ENCODE peak calls at places on chromosomes 16 and 17, in ten cellular contexts. One of them, this sample, is unnamed.

GRCh38 chr17:520447-521167 is 168.0 kb upstream of the RPH3AL start:
- DNase-seq in T-helper 17 cell: no peak
- DNase-seq in upper lobe of right lung: no peak
- DNase-seq in SW 1271: no peak
- DNase-seq in AG09309: no peak
- DNase-seq in HEK293T: no peak
- DNase-seq in stimulated activated CD8-positive, alpha-beta memory T cell treated with anti-CD3 and anti-CD28 coated beads, Interleukin-7, amount 100 ng/mL, for 1 hour: no peak
- DNase-seq in CD4-positive, CD25-positive, alpha-beta regulatory T cell: no peak
- DNase-seq in left kidney: peak
- DNase-seq in kidney epithelial cell: peak
- DNase-seq in this sample: no peak

GRCh38 chr17:15108992-15109391 is 156.1 kb downstream of the PMP22 start:
- DNase-seq in T-helper 17 cell: no peak
- DNase-seq in upper lobe of right lung: no peak
- DNase-seq in SW 1271: no peak
- DNase-seq in AG09309: no peak
- DNase-seq in HEK293T: no peak
- DNase-seq in stimulated activated CD8-positive, alpha-beta memory T cell treated with anti-CD3 and anti-CD28 coated beads, Interleukin-7, amount 100 ng/mL, for 1 hour: no peak
- DNase-seq in CD4-positive, CD25-positive, alpha-beta regulatory T cell: no peak
- DNase-seq in left kidney: no peak
- DNase-seq in kidney epithelial cell: no peak
- DNase-seq in this sample: no peak

GRCh38 chr17:50957600-50958575 is 91.7 kb upstream of the TOB1 start:
- DNase-seq in T-helper 17 cell: no peak
- DNase-seq in upper lobe of right lung: no peak
- DNase-seq in SW 1271: no peak
- DNase-seq in AG09309: no peak
- DNase-seq in HEK293T: no peak
- DNase-seq in stimulated activated CD8-positive, alpha-beta memory T cell treated with anti-CD3 and anti-CD28 coated beads, Interleukin-7, amount 100 ng/mL, for 1 hour: no peak
- DNase-seq in CD4-positive, CD25-positive, alpha-beta regulatory T cell: no peak
- DNase-seq in left kidney: no peak
- DNase-seq in kidney epithelial cell: no peak
- DNase-seq in this sample: no peak

GRCh38 chr16:12184419-12184831 is 207.9 kb downstream of the SNX29 start:
- DNase-seq in T-helper 17 cell: no peak
- DNase-seq in upper lobe of right lung: no peak
- DNase-seq in SW 1271: no peak
- DNase-seq in AG09309: no peak
- DNase-seq in HEK293T: no peak
- DNase-seq in stimulated activated CD8-positive, alpha-beta memory T cell treated with anti-CD3 and anti-CD28 coated beads, Interleukin-7, amount 100 ng/mL, for 1 hour: no peak
- DNase-seq in CD4-positive, CD25-positive, alpha-beta regulatory T cell: no peak
- DNase-seq in left kidney: peak
- DNase-seq in kidney epithelial cell: peak
- DNase-seq in this sample: no peak

GRCh38 chr17:17546399-17547185 is 44.9 kb downstream of the PEMT start:
- DNase-seq in T-helper 17 cell: no peak
- DNase-seq in upper lobe of right lung: no peak
- DNase-seq in SW 1271: no peak
- DNase-seq in AG09309: no peak
- DNase-seq in HEK293T: no peak
- DNase-seq in stimulated activated CD8-positive, alpha-beta memory T cell treated with anti-CD3 and anti-CD28 coated beads, Interleukin-7, amount 100 ng/mL, for 1 hour: no peak
- DNase-seq in CD4-positive, CD25-positive, alpha-beta regulatory T cell: no peak
- DNase-seq in left kidney: no peak
- DNase-seq in kidney epithelial cell: no peak
- DNase-seq in this sample: peak

GRCh38 chr16:12132850-12133249 is 156.3 kb downstream of the SNX29 start:
- DNase-seq in T-helper 17 cell: no peak
- DNase-seq in upper lobe of right lung: no peak
- DNase-seq in SW 1271: no peak
- DNase-seq in AG09309: no peak
- DNase-seq in HEK293T: no peak
- DNase-seq in stimulated activated CD8-positive, alpha-beta memory T cell treated with anti-CD3 and anti-CD28 coated beads, Interleukin-7, amount 100 ng/mL, for 1 hour: no peak
- DNase-seq in CD4-positive, CD25-positive, alpha-beta regulatory T cell: no peak
- DNase-seq in left kidney: no peak
- DNase-seq in kidney epithelial cell: no peak
- DNase-seq in this sample: no peak

GRCh38 chr17:266701-267656 is 85.5 kb upstream of the DOC2B start:
- DNase-seq in T-helper 17 cell: no peak
- DNase-seq in upper lobe of right lung: peak
- DNase-seq in SW 1271: no peak
- DNase-seq in AG09309: no peak
- DNase-seq in HEK293T: no peak
- DNase-seq in stimulated activated CD8-positive, alpha-beta memory T cell treated with anti-CD3 and anti-CD28 coated beads, Interleukin-7, amount 100 ng/mL, for 1 hour: no peak
- DNase-seq in CD4-positive, CD25-positive, alpha-beta regulatory T cell: no peak
- DNase-seq in left kidney: peak
- DNase-seq in kidney epithelial cell: no peak
- DNase-seq in this sample: no peak

GRCh38 chr16:84499638-84500037 is 4.8 kb downstream of the MEAK7 start:
- DNase-seq in T-helper 17 cell: no peak
- DNase-seq in upper lobe of right lung: peak
- DNase-seq in SW 1271: no peak
- DNase-seq in AG09309: no peak
- DNase-seq in HEK293T: no peak
- DNase-seq in stimulated activated CD8-positive, alpha-beta memory T cell treated with anti-CD3 and anti-CD28 coated beads, Interleukin-7, amount 100 ng/mL, for 1 hour: no peak
- DNase-seq in CD4-positive, CD25-positive, alpha-beta regulatory T cell: no peak
- DNase-seq in left kidney: no peak
- DNase-seq in kidney epithelial cell: no peak
- DNase-seq in this sample: no peak

GRCh38 chr16:87062569-87063442 is 254.4 kb downstream of the C16orf95 start:
- DNase-seq in T-helper 17 cell: no peak
- DNase-seq in upper lobe of right lung: no peak
- DNase-seq in SW 1271: no peak
- DNase-seq in AG09309: no peak
- DNase-seq in HEK293T: peak
- DNase-seq in stimulated activated CD8-positive, alpha-beta memory T cell treated with anti-CD3 and anti-CD28 coated beads, Interleukin-7, amount 100 ng/mL, for 1 hour: no peak
- DNase-seq in CD4-positive, CD25-positive, alpha-beta regulatory T cell: peak
- DNase-seq in left kidney: peak
- DNase-seq in kidney epithelial cell: no peak
- DNase-seq in this sample: peak

GRCh38 chr17:78414178-78415162 is 36.0 kb downstream of the PGS1 start:
- DNase-seq in T-helper 17 cell: peak
- DNase-seq in upper lobe of right lung: no peak
- DNase-seq in SW 1271: no peak
- DNase-seq in AG09309: no peak
- DNase-seq in HEK293T: no peak
- DNase-seq in stimulated activated CD8-positive, alpha-beta memory T cell treated with anti-CD3 and anti-CD28 coated beads, Interleukin-7, amount 100 ng/mL, for 1 hour: peak
- DNase-seq in CD4-positive, CD25-positive, alpha-beta regulatory T cell: peak
- DNase-seq in left kidney: no peak
- DNase-seq in kidney epithelial cell: no peak
- DNase-seq in this sample: no peak

GRCh38 chr17:65670667-65671371 is 109.4 kb upstream of the AXIN2 start:
- DNase-seq in T-helper 17 cell: no peak
- DNase-seq in upper lobe of right lung: no peak
- DNase-seq in SW 1271: no peak
- DNase-seq in AG09309: no peak
- DNase-seq in HEK293T: no peak
- DNase-seq in stimulated activated CD8-positive, alpha-beta memory T cell treated with anti-CD3 and anti-CD28 coated beads, Interleukin-7, amount 100 ng/mL, for 1 hour: no peak
- DNase-seq in CD4-positive, CD25-positive, alpha-beta regulatory T cell: no peak
- DNase-seq in left kidney: no peak
- DNase-seq in kidney epithelial cell: no peak
- DNase-seq in this sample: no peak

GRCh38 chr17:9658593-9659211 is 13.4 kb downstream of the USP43 start:
- DNase-seq in T-helper 17 cell: no peak
- DNase-seq in upper lobe of right lung: no peak
- DNase-seq in SW 1271: no peak
- DNase-seq in AG09309: no peak
- DNase-seq in HEK293T: no peak
- DNase-seq in stimulated activated CD8-positive, alpha-beta memory T cell treated with anti-CD3 and anti-CD28 coated beads, Interleukin-7, amount 100 ng/mL, for 1 hour: no peak
- DNase-seq in CD4-positive, CD25-positive, alpha-beta regulatory T cell: no peak
- DNase-seq in left kidney: no peak
- DNase-seq in kidney epithelial cell: no peak
- DNase-seq in this sample: no peak

GRCh38 chr16:57115504-57116182 is 23.3 kb downstream of the CPNE2 start:
- DNase-seq in T-helper 17 cell: no peak
- DNase-seq in upper lobe of right lung: no peak
- DNase-seq in SW 1271: no peak
- DNase-seq in AG09309: no peak
- DNase-seq in HEK293T: no peak
- DNase-seq in stimulated activated CD8-positive, alpha-beta memory T cell treated with anti-CD3 and anti-CD28 coated beads, Interleukin-7, amount 100 ng/mL, for 1 hour: no peak
- DNase-seq in CD4-positive, CD25-positive, alpha-beta regulatory T cell: no peak
- DNase-seq in left kidney: peak
- DNase-seq in kidney epithelial cell: no peak
- DNase-seq in this sample: peak

GRCh38 chr16:67326472-67327309 is at the start of the genes KCTD19 and LRRC36:
- DNase-seq in T-helper 17 cell: peak
- DNase-seq in upper lobe of right lung: peak
- DNase-seq in SW 1271: no peak
- DNase-seq in AG09309: no peak
- DNase-seq in HEK293T: peak
- DNase-seq in stimulated activated CD8-positive, alpha-beta memory T cell treated with anti-CD3 and anti-CD28 coated beads, Interleukin-7, amount 100 ng/mL, for 1 hour: peak
- DNase-seq in CD4-positive, CD25-positive, alpha-beta regulatory T cell: no peak
- DNase-seq in left kidney: peak
- DNase-seq in kidney epithelial cell: no peak
- DNase-seq in this sample: peak

GRCh38 chr16:50284131-50284911 is 18.0 kb downstream of the ADCY7 start:
- DNase-seq in T-helper 17 cell: no peak
- DNase-seq in upper lobe of right lung: peak
- DNase-seq in SW 1271: no peak
- DNase-seq in AG09309: no peak
- DNase-seq in HEK293T: no peak
- DNase-seq in stimulated activated CD8-positive, alpha-beta memory T cell treated with anti-CD3 and anti-CD28 coated beads, Interleukin-7, amount 100 ng/mL, for 1 hour: no peak
- DNase-seq in CD4-positive, CD25-positive, alpha-beta regulatory T cell: no peak
- DNase-seq in left kidney: no peak
- DNase-seq in kidney epithelial cell: no peak
- DNase-seq in this sample: peak

GRCh38 chr16:1407749-1408148 is 6.8 kb downstream of the UNKL start:
- DNase-seq in T-helper 17 cell: no peak
- DNase-seq in upper lobe of right lung: no peak
- DNase-seq in SW 1271: no peak
- DNase-seq in AG09309: no peak
- DNase-seq in HEK293T: no peak
- DNase-seq in stimulated activated CD8-positive, alpha-beta memory T cell treated with anti-CD3 and anti-CD28 coated beads, Interleukin-7, amount 100 ng/mL, for 1 hour: no peak
- DNase-seq in CD4-positive, CD25-positive, alpha-beta regulatory T cell: no peak
- DNase-seq in left kidney: no peak
- DNase-seq in kidney epithelial cell: no peak
- DNase-seq in this sample: peak

GRCh38 chr16:55184052-55184451 is 140.0 kb upstream of the IRX6 start:
- DNase-seq in T-helper 17 cell: no peak
- DNase-seq in upper lobe of right lung: no peak
- DNase-seq in SW 1271: no peak
- DNase-seq in AG09309: no peak
- DNase-seq in HEK293T: no peak
- DNase-seq in stimulated activated CD8-positive, alpha-beta memory T cell treated with anti-CD3 and anti-CD28 coated beads, Interleukin-7, amount 100 ng/mL, for 1 hour: no peak
- DNase-seq in CD4-positive, CD25-positive, alpha-beta regulatory T cell: no peak
- DNase-seq in left kidney: no peak
- DNase-seq in kidney epithelial cell: no peak
- DNase-seq in this sample: no peak

GRCh38 chr16:17470871-17471744 is at the start of gene XYLT1:
- DNase-seq in T-helper 17 cell: peak
- DNase-seq in upper lobe of right lung: peak
- DNase-seq in SW 1271: no peak
- DNase-seq in AG09309: peak
- DNase-seq in HEK293T: no peak
- DNase-seq in stimulated activated CD8-positive, alpha-beta memory T cell treated with anti-CD3 and anti-CD28 coated beads, Interleukin-7, amount 100 ng/mL, for 1 hour: no peak
- DNase-seq in CD4-positive, CD25-positive, alpha-beta regulatory T cell: peak
- DNase-seq in left kidney: peak
- DNase-seq in kidney epithelial cell: peak
- DNase-seq in this sample: peak

GRCh38 chr16:66299349-66299748 is 67.1 kb upstream of the CDH5 start:
- DNase-seq in T-helper 17 cell: no peak
- DNase-seq in upper lobe of right lung: no peak
- DNase-seq in SW 1271: no peak
- DNase-seq in AG09309: no peak
- DNase-seq in HEK293T: no peak
- DNase-seq in stimulated activated CD8-positive, alpha-beta memory T cell treated with anti-CD3 and anti-CD28 coated beads, Interleukin-7, amount 100 ng/mL, for 1 hour: no peak
- DNase-seq in CD4-positive, CD25-positive, alpha-beta regulatory T cell: no peak
- DNase-seq in left kidney: no peak
- DNase-seq in kidney epithelial cell: no peak
- DNase-seq in this sample: no peak

GRCh38 chr17:66537518-66537917 is 235.1 kb downstream of the PRKCA start:
- DNase-seq in T-helper 17 cell: no peak
- DNase-seq in upper lobe of right lung: no peak
- DNase-seq in SW 1271: no peak
- DNase-seq in AG09309: no peak
- DNase-seq in HEK293T: no peak
- DNase-seq in stimulated activated CD8-positive, alpha-beta memory T cell treated with anti-CD3 and anti-CD28 coated beads, Interleukin-7, amount 100 ng/mL, for 1 hour: no peak
- DNase-seq in CD4-positive, CD25-positive, alpha-beta regulatory T cell: no peak
- DNase-seq in left kidney: no peak
- DNase-seq in kidney epithelial cell: no peak
- DNase-seq in this sample: no peak

GRCh38 chr16:49378238-49378637 is 4.6 kb downstream of the C16orf78 start:
- DNase-seq in T-helper 17 cell: no peak
- DNase-seq in upper lobe of right lung: no peak
- DNase-seq in SW 1271: no peak
- DNase-seq in AG09309: no peak
- DNase-seq in HEK293T: no peak
- DNase-seq in stimulated activated CD8-positive, alpha-beta memory T cell treated with anti-CD3 and anti-CD28 coated beads, Interleukin-7, amount 100 ng/mL, for 1 hour: no peak
- DNase-seq in CD4-positive, CD25-positive, alpha-beta regulatory T cell: no peak
- DNase-seq in left kidney: no peak
- DNase-seq in kidney epithelial cell: no peak
- DNase-seq in this sample: no peak

GRCh38 chr16:54890381-54890780 is 40.3 kb upstream of the IRX5 start:
- DNase-seq in T-helper 17 cell: no peak
- DNase-seq in upper lobe of right lung: no peak
- DNase-seq in SW 1271: no peak
- DNase-seq in AG09309: no peak
- DNase-seq in HEK293T: no peak
- DNase-seq in stimulated activated CD8-positive, alpha-beta memory T cell treated with anti-CD3 and anti-CD28 coated beads, Interleukin-7, amount 100 ng/mL, for 1 hour: no peak
- DNase-seq in CD4-positive, CD25-positive, alpha-beta regulatory T cell: no peak
- DNase-seq in left kidney: peak
- DNase-seq in kidney epithelial cell: no peak
- DNase-seq in this sample: no peak

GRCh38 chr16:58018803-58019202 is 6.8 kb upstream of the MMP15 start:
- DNase-seq in T-helper 17 cell: no peak
- DNase-seq in upper lobe of right lung: peak
- DNase-seq in SW 1271: no peak
- DNase-seq in AG09309: no peak
- DNase-seq in HEK293T: no peak
- DNase-seq in stimulated activated CD8-positive, alpha-beta memory T cell treated with anti-CD3 and anti-CD28 coated beads, Interleukin-7, amount 100 ng/mL, for 1 hour: no peak
- DNase-seq in CD4-positive, CD25-positive, alpha-beta regulatory T cell: no peak
- DNase-seq in left kidney: no peak
- DNase-seq in kidney epithelial cell: no peak
- DNase-seq in this sample: no peak

GRCh38 chr16:27169511-27170071 is 33.7 kb upstream of the KDM8 start:
- DNase-seq in T-helper 17 cell: peak
- DNase-seq in upper lobe of right lung: no peak
- DNase-seq in SW 1271: no peak
- DNase-seq in AG09309: peak
- DNase-seq in HEK293T: no peak
- DNase-seq in stimulated activated CD8-positive, alpha-beta memory T cell treated with anti-CD3 and anti-CD28 coated beads, Interleukin-7, amount 100 ng/mL, for 1 hour: peak
- DNase-seq in CD4-positive, CD25-positive, alpha-beta regulatory T cell: peak
- DNase-seq in left kidney: peak
- DNase-seq in kidney epithelial cell: peak
- DNase-seq in this sample: no peak

GRCh38 chr17:55086635-55087058 is 118.1 kb downstream of the STXBP4 start:
- DNase-seq in T-helper 17 cell: no peak
- DNase-seq in upper lobe of right lung: no peak
- DNase-seq in SW 1271: no peak
- DNase-seq in AG09309: peak
- DNase-seq in HEK293T: no peak
- DNase-seq in stimulated activated CD8-positive, alpha-beta memory T cell treated with anti-CD3 and anti-CD28 coated beads, Interleukin-7, amount 100 ng/mL, for 1 hour: no peak
- DNase-seq in CD4-positive, CD25-positive, alpha-beta regulatory T cell: no peak
- DNase-seq in left kidney: peak
- DNase-seq in kidney epithelial cell: peak
- DNase-seq in this sample: no peak

GRCh38 chr17:30954046-30954805 is 16.6 kb upstream of the RNF135 start:
- DNase-seq in T-helper 17 cell: no peak
- DNase-seq in upper lobe of right lung: peak
- DNase-seq in SW 1271: no peak
- DNase-seq in AG09309: no peak
- DNase-seq in HEK293T: no peak
- DNase-seq in stimulated activated CD8-positive, alpha-beta memory T cell treated with anti-CD3 and anti-CD28 coated beads, Interleukin-7, amount 100 ng/mL, for 1 hour: no peak
- DNase-seq in CD4-positive, CD25-positive, alpha-beta regulatory T cell: no peak
- DNase-seq in left kidney: no peak
- DNase-seq in kidney epithelial cell: no peak
- DNase-seq in this sample: no peak

GRCh38 chr16:22346463-22346862 is 28.0 kb downstream of the CDR2 start:
- DNase-seq in T-helper 17 cell: no peak
- DNase-seq in upper lobe of right lung: no peak
- DNase-seq in SW 1271: no peak
- DNase-seq in AG09309: no peak
- DNase-seq in HEK293T: no peak
- DNase-seq in stimulated activated CD8-positive, alpha-beta memory T cell treated with anti-CD3 and anti-CD28 coated beads, Interleukin-7, amount 100 ng/mL, for 1 hour: no peak
- DNase-seq in CD4-positive, CD25-positive, alpha-beta regulatory T cell: no peak
- DNase-seq in left kidney: no peak
- DNase-seq in kidney epithelial cell: no peak
- DNase-seq in this sample: no peak

This sample was measured in testis.